ENCODE peak calls at places on chromosomes 6 and 20, in five cellular contexts. W is GM12878, K is HepG2, O is SK-N-SH, Y is NT2/D1. J is an unnamed sample.

GRCh38 chr20:10668677-10669368 is 5.0 kb downstream of the JAG1 start:
- DNase-seq in W (no peak), K (no peak), O (no peak), Y (no peak), J (no peak)

GRCh38 chr6:23180504-23181293 is 611.3 kb downstream of the HDGFL1 start:
- DNase-seq in W (no peak), K (no peak), O (peak), Y (no peak), J (no peak)

GRCh38 chr20:2179957-2180356 is 78.3 kb downstream of the STK35 start:
- DNase-seq in W (no peak), K (no peak), O (no peak), Y (no peak), J (no peak)

GRCh38 chr6:112988748-112989147 is 641.6 kb downstream of the RFPL4B start:
- DNase-seq in W (no peak), K (no peak), O (no peak), Y (no peak), J (no peak)

GRCh38 chr6:43984442-43985321 is 142.6 kb downstream of the MRPL14 start:
- DNase-seq in W (no peak), K (no peak), O (no peak), Y (no peak), J (no peak)

GRCh38 chr20:1911536-1911935 is 16.3 kb downstream of the SIRPA start:
- DNase-seq in W (no peak), K (no peak), O (no peak), Y (no peak), J (no peak)

GRCh38 chr20:33249456-33249855 is 13.7 kb downstream of the BPIFA1 start:
- DNase-seq in W (no peak), K (no peak), O (no peak), Y (no peak), J (no peak)

GRCh38 chr6:158231551-158232444 is 63.6 kb downstream of the GTF2H5 start:
- DNase-seq in W (no peak), K (peak), O (peak), Y (no peak), J (no peak)

GRCh38 chr6:130679684-130680083 is 147.5 kb upstream of the SMLR1 start:
- DNase-seq in W (no peak), K (no peak), O (no peak), Y (no peak), J (no peak)

GRCh38 chr6:21200056-21200870 is 393.3 kb upstream of the SOX4 start:
- DNase-seq in W (no peak), K (peak), O (peak), Y (no peak), J (no peak)

GRCh38 chr20:48738399-48739304 is 89.1 kb downstream of the PREX1 start:
- DNase-seq in W (peak), K (peak), O (no peak), Y (no peak), J (no peak)

GRCh38 chr20:62134735-62135231 is 8.4 kb downstream of the PSMA7 start:
- DNase-seq in W (no peak), K (peak), O (no peak), Y (no peak), J (no peak)

GRCh38 chr20:37901667-37902503 is 1.0 kb upstream of the VSTM2L start:
- DNase-seq in W (no peak), K (peak), O (peak), Y (no peak), J (peak)

GRCh38 chr20:51439160-51439689 is 103.3 kb downstream of the NFATC2 start:
- DNase-seq in W (no peak), K (no peak), O (no peak), Y (no peak), J (no peak)

GRCh38 chr20:37416202-37417145 is 70.5 kb downstream of the SRC start:
- DNase-seq in W (no peak), K (no peak), O (no peak), Y (no peak), J (no peak)

GRCh38 chr6:160431231-160431630 is 83.1 kb downstream of the SLC22A3 start:
- DNase-seq in W (no peak), K (no peak), O (no peak), Y (no peak), J (no peak)

GRCh38 chr6:105648276-105648675 is 245.4 kb upstream of the PREP start:
- DNase-seq in W (no peak), K (no peak), O (no peak), Y (no peak), J (no peak)

GRCh38 chr6:158819977-158820632 is 937 bp upstream of the EZR start:
- DNase-seq in W (no peak), K (no peak), O (no peak), Y (no peak), J (no peak)

GRCh38 chr6:126228001-126228791 is 111.7 kb upstream of the CENPW start:
- DNase-seq in W (no peak), K (no peak), O (peak), Y (no peak), J (no peak)

GRCh38 chr6:139081485-139081884 is 52.9 kb downstream of the ABRACL start:
- DNase-seq in W (no peak), K (no peak), O (no peak), Y (no peak), J (no peak)

GRCh38 chr20:11926599-11926998 is 8.9 kb downstream of the BTBD3 start:
- DNase-seq in W (no peak), K (no peak), O (no peak), Y (no peak), J (no peak)

GRCh38 chr20:17448071-17448470 is 83.1 kb downstream of the BFSP1 start:
- DNase-seq in W (no peak), K (no peak), O (no peak), Y (no peak), J (no peak)

GRCh38 chr6:31171931-31172882 is 1.7 kb upstream of the POU5F1 start:
- DNase-seq in W (no peak), K (no peak), O (no peak), Y (peak), J (no peak)

GRCh38 chr6:43950206-43950605 is 177.0 kb downstream of the MRPL14 start:
- DNase-seq in W (no peak), K (no peak), O (no peak), Y (no peak), J (no peak)

GRCh38 chr6:108896111-108896661 is 48.0 kb downstream of the ARMC2 start:
- DNase-seq in W (no peak), K (no peak), O (no peak), Y (no peak), J (no peak)

GRCh38 chr6:77466055-77467028 is 3.1 kb upstream of the HTR1B start:
- DNase-seq in W (no peak), K (peak), O (peak), Y (no peak), J (no peak)

GRCh38 chr6:163720005-163720404 is 305.5 kb downstream of the QKI start:
- DNase-seq in W (no peak), K (no peak), O (no peak), Y (no peak), J (no peak)

GRCh38 chr20:42701948-42702347 is 487.8 kb downstream of the PTPRT start:
- DNase-seq in W (no peak), K (peak), O (no peak), Y (no peak), J (no peak)

GRCh38 chr20:1718604-1719384 is 61.2 kb upstream of the SIRPG start:
- DNase-seq in W (no peak), K (no peak), O (no peak), Y (no peak), J (peak)

GRCh38 chr6:21188505-21189223 is 404.9 kb upstream of the SOX4 start:
- DNase-seq in W (peak), K (peak), O (no peak), Y (no peak), J (no peak)

GRCh38 chr6:82247634-82248232 is at the start of gene IBTK:
- DNase-seq in W (peak), K (peak), O (peak), Y (peak), J (peak)
- TF ChIP-seq YY1 in W (peak), K (peak), O (peak), Y (no peak), J (peak)

GRCh38 chr6:47097092-47097945 is 55.2 kb upstream of the ADGRF1 start:
- DNase-seq in W (peak), K (peak), O (peak), Y (no peak), J (peak)
- TF ChIP-seq YY1 in W (peak), K (no peak), O (no peak), Y (no peak), J (peak)

GRCh38 chr20:29876911-29877285 is 1380.6 kb upstream of the DEFB115 start:
- DNase-seq in W (no peak), K (no peak), O (peak), Y (no peak), J (no peak)

GRCh38 chr20:29878777-29879442 is 1378.6 kb upstream of the DEFB115 start:
- DNase-seq in W (no peak), K (no peak), O (peak), Y (no peak), J (no peak)

GRCh38 chr20:29878281-29878741 is 1379.2 kb upstream of the DEFB115 start:
- DNase-seq in W (no peak), K (peak), O (peak), Y (no peak), J (no peak)

GRCh38 chr20:29874476-29875202 is 1382.8 kb upstream of the DEFB115 start:
- DNase-seq in W (no peak), K (no peak), O (peak), Y (no peak), J (no peak)

GRCh38 chr20:29873946-29874345 is 1383.5 kb upstream of the DEFB115 start:
- DNase-seq in W (no peak), K (no peak), O (peak), Y (no peak), J (no peak)
- TF ChIP-seq YY1 in W (no peak), K (no peak), O (no peak), Y (no peak), J (no peak)

DNA sequence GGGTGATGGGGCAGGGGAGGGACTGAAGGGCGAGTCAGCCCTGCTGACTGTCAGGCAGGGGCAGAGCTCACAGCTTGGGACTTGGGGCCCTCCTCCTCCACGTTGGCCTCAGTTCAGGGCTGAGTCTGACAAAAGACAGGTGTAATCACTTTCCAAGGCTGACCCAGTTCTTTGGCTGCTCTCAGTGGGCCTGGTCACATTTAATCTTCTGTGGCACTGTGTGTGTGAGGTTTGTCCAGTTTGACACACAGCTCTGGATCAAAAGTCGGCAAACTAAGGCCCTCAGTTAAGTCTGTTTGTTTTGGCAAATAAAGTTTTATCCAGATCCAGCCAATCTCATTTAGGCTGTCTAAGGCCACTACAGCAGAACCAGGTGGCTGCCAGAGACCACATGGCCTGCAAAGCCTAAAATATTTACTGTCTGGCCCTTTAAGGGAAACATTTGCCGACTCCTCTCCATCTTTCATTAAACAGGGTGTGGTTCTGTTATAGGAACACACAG is 5.1 kb upstream of the MAP1LC3A start:
- DNase-seq in W (no peak), K (no peak), O (no peak), Y (no peak), J (no peak)
- TF ChIP-seq YY1 in W (no peak), K (no peak), O (no peak), Y (no peak), J (no peak)

DNA sequence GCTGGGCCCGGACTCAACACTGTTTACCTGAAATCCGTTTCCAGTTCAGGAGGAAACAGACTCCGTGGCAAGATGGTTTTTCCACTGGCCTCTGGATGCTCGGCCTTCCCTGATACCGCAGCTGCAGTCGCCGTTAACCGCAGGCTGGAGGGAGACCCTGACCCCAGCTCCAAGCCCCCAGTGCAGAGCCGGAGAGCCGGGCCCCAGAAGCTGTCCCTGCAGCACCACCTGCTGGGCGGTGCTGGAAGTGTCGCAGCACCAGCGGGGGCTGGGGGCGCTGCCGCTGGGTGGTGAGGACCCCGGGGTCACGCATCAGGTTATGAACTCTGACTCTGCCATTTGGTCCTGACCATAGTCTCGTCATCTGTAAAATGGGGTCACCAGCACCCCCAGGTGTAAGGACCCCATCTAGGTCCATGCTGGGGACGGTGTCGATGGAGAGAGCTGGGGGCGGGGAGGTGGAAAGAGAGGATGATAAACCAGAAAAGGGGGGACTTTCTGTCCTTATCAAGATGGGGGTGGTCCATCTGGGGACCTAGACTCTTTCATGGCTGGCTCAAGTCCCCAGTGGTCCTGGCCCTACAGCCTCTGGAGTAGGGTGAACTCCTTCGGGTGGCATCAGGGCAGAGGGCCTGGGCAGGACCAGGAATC is 20.8 kb upstream of the CHRNA4 start:
- DNase-seq in W (no peak), K (no peak), O (peak), Y (no peak), J (no peak)
- TF ChIP-seq YY1 in W (peak), K (no peak), O (no peak), Y (no peak), J (no peak)

DNA sequence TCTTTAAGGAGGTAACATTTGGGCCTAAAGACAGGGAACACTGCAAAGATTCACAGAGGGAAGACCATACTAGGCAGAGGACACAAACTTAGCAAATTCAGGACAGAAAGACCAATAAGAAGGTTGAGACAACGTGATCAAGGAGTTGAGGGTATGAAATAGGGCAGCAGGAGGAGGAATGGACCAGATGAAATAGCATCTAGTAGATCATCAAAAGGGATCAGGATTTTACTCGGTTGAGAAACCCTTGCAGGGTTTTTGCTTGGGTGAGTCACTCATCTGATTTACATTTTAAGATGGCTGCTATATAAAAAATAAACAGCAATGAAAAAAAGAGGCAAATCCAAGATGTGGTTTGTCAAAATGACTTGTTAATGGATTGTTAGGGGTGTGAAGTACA is 4.7 kb downstream of the BCLAF1 start:
- DNase-seq in W (no peak), K (no peak), O (no peak), Y (no peak), J (no peak)
- TF ChIP-seq YY1 in W (no peak), K (no peak), O (no peak), Y (no peak), J (no peak)

GRCh38 chr6:110063864-110064263 is 85.8 kb downstream of the GPR6 start:
- DNase-seq in W (no peak), K (no peak), O (no peak), Y (no peak), J (no peak)
- TF ChIP-seq YY1 in W (no peak), K (no peak), O (no peak), Y (no peak), J (no peak)

DNA sequence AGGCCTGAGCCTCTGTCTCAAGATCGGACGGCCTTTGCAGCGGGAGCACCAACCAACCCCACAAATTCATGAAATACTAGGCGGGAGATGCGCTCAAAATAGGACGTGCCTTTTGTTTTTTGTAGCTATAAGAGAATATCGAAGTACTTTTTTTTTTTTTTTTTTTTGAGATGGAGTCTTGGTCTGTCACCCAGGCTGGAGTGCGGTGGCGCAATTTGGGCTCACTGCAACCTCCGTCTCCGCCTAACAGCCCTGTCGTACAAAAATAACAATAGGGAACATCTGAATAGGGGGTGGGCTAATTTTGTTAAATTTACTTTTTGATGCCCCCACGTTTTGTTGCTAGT is 5.9 kb upstream of the TUBB2A start:
- DNase-seq in W (no peak), K (no peak), O (no peak), Y (no peak), J (no peak)
- TF ChIP-seq YY1 in W (no peak), K (no peak), O (no peak), Y (no peak), J (no peak)

J was measured in HCT116.